ENCODE peak calls at places on chromosomes 1 and 21, in nine cellular contexts. Y, N, H, O, V, T, F, W and J are unnamed samples.

GRCh38 chr1:206998811-206999210 is 28.6 kb upstream of the FCAMR start:
- DNase-seq in W (no peak), F (no peak), V (no peak), N (no peak), H (no peak), O (no peak), T (no peak), Y (no peak), J (no peak)

GRCh38 chr1:205547932-205548827 is 43.7 kb downstream of the CDK18 start:
- DNase-seq in N (no peak), T (no peak), F (no peak), O (no peak), W (no peak), Y (no peak), V (no peak), H (no peak), J (no peak)

GRCh38 chr1:97010865-97011264 is 289.3 kb downstream of the PTBP2 start:
- DNase-seq in T (no peak), V (no peak), F (no peak), Y (no peak), N (no peak), W (no peak), O (no peak), H (no peak), J (no peak)

GRCh38 chr21:20968391-20968790 is 29.8 kb upstream of the NCAM2 start:
- DNase-seq in T (no peak), N (no peak), Y (no peak), W (no peak), V (no peak), F (no peak), H (no peak), O (no peak), J (no peak)

GRCh38 chr1:5901150-5901549 is 91.1 kb downstream of the NPHP4 start:
- DNase-seq in V (no peak), T (no peak), N (no peak), H (no peak), O (no peak), F (no peak), Y (no peak), W (no peak), J (no peak)

GRCh38 chr21:43802713-43803313 is 13.4 kb downstream of the RRP1 start:
- DNase-seq in W (no peak), N (no peak), Y (no peak), T (no peak), O (no peak), V (no peak), F (no peak), H (no peak), J (no peak)

GRCh38 chr1:116556289-116557006 is 14.4 kb downstream of the CD58 start:
- DNase-seq in W (no peak), O (no peak), V (no peak), F (peak; percentile 67), H (no peak), T (peak; percentile 50), Y (peak; percentile 60), N (peak; percentile 69), J (no peak)

GRCh38 chr1:117405042-117405441 is 37.8 kb downstream of the MAN1A2 start:
- DNase-seq in O (no peak), N (no peak), F (no peak), W (no peak), Y (no peak), H (no peak), V (no peak), T (no peak), J (no peak)

GRCh38 chr1:85884372-85885035 is 176.3 kb upstream of the ZNHIT6 start:
- DNase-seq in F (no peak), V (no peak), T (no peak), O (no peak), Y (no peak), W (no peak), N (no peak), H (no peak), J (no peak)

GRCh38 chr1:53071167-53071865 is 9.3 kb downstream of the PODN start:
- DNase-seq in F (no peak), O (no peak), V (peak; percentile 13), T (no peak), Y (no peak), H (no peak), W (no peak), N (no peak), J (no peak)